ENCODE peak calls at places on chromosomes 7 and 10, in nine cellular contexts. A is PC-3, K is progenitor cell of endocrine pancreas, B is SK-N-SH, U is fibroblast of lung, Q is neural crest cell, R is endodermal cell, P is dorsolateral prefrontal cortex, L is mucosa of descending colon. M is an unnamed sample.

GRCh38 chr10:1205450-1206030 is 149.4 kb downstream of the WDR37 start:
- DNase-seq in R (no peak), P (no peak), U (no peak), A (no peak), Q (no peak), B (no peak), K (no peak), L (no peak), M (no peak)

GRCh38 chr10:76066457-76066856 is 635.0 kb downstream of the LRMDA start:
- DNase-seq in U (no peak), K (no peak), B (peak; percentile 30), P (no peak), R (no peak), L (no peak), A (no peak), Q (no peak), M (no peak)

GRCh38 chr7:8379264-8379663 is 54.1 kb upstream of the NXPH1 start:
- DNase-seq in Q (no peak), P (no peak), U (no peak), R (no peak), L (no peak), B (peak; percentile 22), A (no peak), K (no peak), M (no peak)

GRCh38 chr10:120948889-120949382 is 97.8 kb downstream of the WDR11 start:
- DNase-seq in Q (peak; percentile 79), K (peak; percentile 68), U (peak; percentile 61), L (peak; percentile 74), A (peak; percentile 65), B (peak; percentile 86), P (peak; percentile 26), R (peak; percentile 92), M (peak; percentile 73)

GRCh38 chr7:116715087-116715486 is 43.1 kb downstream of the MET start:
- DNase-seq in R (no peak), P (no peak), B (no peak), K (no peak), L (no peak), A (no peak), U (no peak), Q (no peak), M (no peak)

GRCh38 chr10:63671317-63671937 is 150.2 kb downstream of the REEP3 start:
- DNase-seq in R (no peak), B (peak; percentile 39), Q (no peak), U (peak; percentile 71), K (no peak), P (no peak), L (no peak), A (no peak), M (no peak)

GRCh38 chr7:83060218-83060617 is 102.5 kb downstream of the PCLO start:
- DNase-seq in U (no peak), R (no peak), A (no peak), Q (no peak), P (no peak), B (peak; percentile 9), L (no peak), K (no peak), M (no peak)

GRCh38 chr7:75842836-75843446 is 29.3 kb upstream of the CCL24 start:
- DNase-seq in R (no peak), A (peak; percentile 84), Q (no peak), L (no peak), U (peak; percentile 91), B (no peak), P (no peak), K (no peak), M (peak; percentile 96)

GRCh38 chr7:91420606-91421390 is 156.6 kb downstream of the FZD1 start:
- DNase-seq in U (no peak), B (no peak), Q (no peak), R (no peak), A (no peak), L (no peak), P (no peak), K (no peak), M (no peak)

GRCh38 chr10:131660427-131660826 is 240.4 kb upstream of the PPP2R2D start:
- DNase-seq in U (no peak), A (no peak), R (no peak), P (no peak), L (no peak), B (no peak), K (no peak), Q (no peak), M (no peak)

GRCh38 chr7:85322252-85322651 is 135.4 kb upstream of the SEMA3D start:
- DNase-seq in B (no peak), L (no peak), U (no peak), R (no peak), P (no peak), Q (no peak), K (no peak), A (peak; percentile 3), M (no peak)

GRCh38 chr10:634256-634655 is 55.2 kb downstream of the DIP2C start:
- DNase-seq in P (no peak), K (no peak), L (no peak), B (no peak), Q (no peak), R (no peak), A (no peak), U (peak; percentile 75), M (no peak)

GRCh38 chr10:109411897-109412296 is 511.4 kb downstream of the XPNPEP1 start:
- DNase-seq in R (no peak), L (peak; percentile 18), U (no peak), K (no peak), P (no peak), B (no peak), A (no peak), Q (no peak), M (peak; percentile 9)

GRCh38 chr7:44490351-44491200 is at the start of gene NUDCD3:
- DNase-seq in R (peak; percentile 93), B (peak; percentile 97), P (peak; percentile 84), K (peak; percentile 66), Q (peak; percentile 69), U (peak; percentile 83), L (peak; percentile 86), A (peak; percentile 75), M (peak; percentile 84)

GRCh38 chr10:79127151-79127961 is 58.6 kb downstream of the ZMIZ1 start:
- DNase-seq in U (peak; percentile 85), R (peak; percentile 86), K (peak; percentile 32), B (no peak), L (peak; percentile 47), P (no peak), Q (no peak), A (peak; percentile 100), M (peak; percentile 97)

GRCh38 chr10:25786181-25786580 is 147.8 kb upstream of the MYO3A start:
- DNase-seq in U (peak; percentile 14), A (no peak), B (no peak), P (no peak), Q (no peak), L (no peak), K (no peak), R (no peak), M (no peak)

GRCh38 chr7:28410628-28411578 is 1.4 kb upstream of the CREB5 start:
- DNase-seq in L (peak; percentile 32), U (peak; percentile 68), P (peak; percentile 25), R (peak; percentile 73), Q (peak; percentile 22), A (peak; percentile 37), B (peak; percentile 57), K (peak; percentile 10), M (peak; percentile 31)

GRCh38 chr7:85659364-85659763 is 472.5 kb upstream of the SEMA3D start:
- DNase-seq in L (no peak), K (no peak), B (no peak), U (peak; percentile 4), P (no peak), R (no peak), A (peak; percentile 70), Q (no peak), M (peak; percentile 8)

GRCh38 chr10:71838264-71839211 is 12.5 kb downstream of the PSAP start:
- DNase-seq in U (peak; percentile 60), K (no peak), L (no peak), Q (no peak), B (no peak), R (no peak), P (no peak), A (peak; percentile 65), M (peak; percentile 46)

GRCh38 chr7:104862719-104863118 is 151.3 kb upstream of the KMT2E start:
- DNase-seq in U (no peak), B (peak; percentile 63), K (no peak), L (no peak), Q (peak; percentile 28), A (peak; percentile 30), R (peak; percentile 79), P (no peak), M (peak; percentile 44)
- TF ChIP-seq CTCF in U (no peak), B (peak; percentile 58), K (peak; percentile 46), L (no peak), Q (peak; percentile 58), A (peak; percentile 58), R (peak; percentile 72), P (no peak), M (peak; percentile 16)

DNA sequence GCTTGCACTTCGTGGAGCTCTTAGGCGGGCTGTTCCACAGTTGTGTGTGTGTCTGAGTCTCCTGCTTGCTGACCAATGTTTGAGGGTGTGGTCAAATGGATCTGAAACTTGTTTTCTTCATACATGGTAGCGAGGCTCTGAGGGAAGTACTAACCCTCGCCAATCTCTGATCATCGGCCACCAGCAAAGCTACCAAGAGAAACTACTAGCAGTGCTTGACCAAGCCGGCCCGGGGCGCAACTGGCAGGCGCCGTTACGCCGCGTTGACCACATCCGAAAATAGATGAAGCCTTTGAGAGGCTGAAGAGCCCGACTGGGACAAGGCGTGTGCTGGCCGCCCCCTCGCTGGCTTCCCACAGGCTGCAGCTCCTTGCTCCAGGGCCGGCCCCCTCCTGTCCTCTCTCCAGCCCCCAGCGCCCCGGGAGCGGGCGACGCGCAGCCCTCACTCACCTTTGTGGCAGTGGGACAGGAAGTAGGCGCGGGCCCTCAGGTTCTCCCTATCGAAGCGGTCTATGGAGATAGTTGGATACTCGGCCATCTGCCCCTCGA is 370 bp downstream of the DCLRE1C start:
- DNase-seq in Q (no peak), R (no peak), B (peak; percentile 76), A (peak; percentile 12), P (peak; percentile 40), K (no peak), U (peak; percentile 73), L (peak; percentile 58), M (no peak)
- TF ChIP-seq CTCF in Q (no peak), R (no peak), B (peak; percentile 29), A (no peak), P (no peak), K (peak; percentile 22), U (peak; percentile 9), L (no peak), M (no peak)

GRCh38 chr7:113936535-113936934 is 17.7 kb upstream of the PPP1R3A start:
- DNase-seq in L (no peak), U (no peak), R (no peak), P (no peak), A (no peak), Q (no peak), K (no peak), B (no peak), M (no peak)
- TF ChIP-seq CTCF in L (no peak), U (no peak), R (no peak), P (no peak), A (no peak), Q (no peak), K (no peak), B (no peak), M (no peak)

DNA sequence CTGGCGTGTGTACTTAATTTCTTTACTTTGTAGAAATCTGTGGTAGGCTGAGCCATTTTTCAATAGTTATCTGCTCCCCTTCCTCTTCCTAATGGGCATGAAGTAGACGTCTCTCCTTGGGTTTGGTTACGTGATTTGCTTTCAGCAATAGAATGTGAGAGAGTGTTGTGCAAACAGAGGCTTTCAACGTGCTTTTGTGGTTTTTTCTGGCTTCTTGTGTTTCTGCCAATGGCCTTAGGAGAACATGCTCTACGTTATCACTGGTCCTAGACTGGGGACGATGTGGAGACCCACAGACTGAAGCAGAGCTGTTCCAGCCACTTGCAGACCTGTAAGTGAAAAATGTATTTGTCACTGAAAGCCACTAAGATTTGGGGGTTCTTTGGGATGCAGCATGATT is 107.2 kb upstream of the NPTX2 start:
- DNase-seq in B (no peak), R (no peak), K (no peak), A (no peak), Q (no peak), U (no peak), P (no peak), L (no peak), M (peak; percentile 18)
- TF ChIP-seq CTCF in B (no peak), R (no peak), K (no peak), A (no peak), Q (no peak), U (no peak), P (no peak), L (no peak), M (no peak)